ENCODE peak calls at places on chromosomes 5 and 9, in five cellular contexts. One of them, this sample, is unnamed.

GRCh38 chr9:4615251-4615650 is 46.8 kb upstream of the PLPP6 start:
- DNase-seq in IMR-90: peak; percentile 64
- DNase-seq in HepG2: no peak
- DNase-seq in A549: no peak
- DNase-seq in GM12878: no peak
- DNase-seq in this sample: no peak

GRCh38 chr5:130017173-130017572 is 112.9 kb downstream of the CHSY3 start:
- DNase-seq in GM12878: no peak
- DNase-seq in HepG2: no peak
- DNase-seq in IMR-90: no peak
- DNase-seq in A549: no peak
- DNase-seq in this sample: no peak

GRCh38 chr5:134479839-134480238 is 45.6 kb upstream of the JADE2 start:
- DNase-seq in HepG2: no peak
- DNase-seq in GM12878: no peak
- DNase-seq in IMR-90: no peak
- DNase-seq in A549: no peak
- DNase-seq in this sample: no peak

GRCh38 chr5:90434116-90434714 is 24.7 kb upstream of the CETN3 start:
- DNase-seq in HepG2: peak; percentile 39
- DNase-seq in GM12878: no peak
- DNase-seq in A549: no peak
- DNase-seq in IMR-90: peak; percentile 45
- DNase-seq in this sample: peak; percentile 21

GRCh38 chr5:68884144-68884754 is 209.6 kb upstream of the SLC30A5 start:
- DNase-seq in IMR-90: no peak
- DNase-seq in GM12878: no peak
- DNase-seq in HepG2: no peak
- DNase-seq in A549: no peak
- DNase-seq in this sample: no peak

GRCh38 chr5:92678576-92679105 is 902.4 kb downstream of the NR2F1-AS1 start:
- DNase-seq in A549: no peak
- DNase-seq in IMR-90: no peak
- DNase-seq in GM12878: no peak
- DNase-seq in HepG2: peak; percentile 4
- DNase-seq in this sample: no peak

GRCh38 chr5:9838906-9839305 is 208.8 kb upstream of the TAS2R1 start:
- DNase-seq in A549: no peak
- DNase-seq in GM12878: no peak
- DNase-seq in IMR-90: no peak
- DNase-seq in HepG2: no peak
- DNase-seq in this sample: no peak

GRCh38 chr9:97277953-97278352 is 29.5 kb upstream of the CCDC180 start:
- DNase-seq in IMR-90: no peak
- DNase-seq in HepG2: no peak
- DNase-seq in A549: no peak
- DNase-seq in GM12878: no peak
- DNase-seq in this sample: no peak

GRCh38 chr9:35374436-35374835 is 115.5 kb upstream of the RUSC2 start:
- DNase-seq in HepG2: no peak
- DNase-seq in A549: no peak
- DNase-seq in IMR-90: no peak
- DNase-seq in GM12878: no peak
- DNase-seq in this sample: no peak

GRCh38 chr5:547086-547924 is 23.1 kb upstream of the SLC9A3 start:
- DNase-seq in A549: no peak
- DNase-seq in HepG2: no peak
- DNase-seq in IMR-90: no peak
- DNase-seq in GM12878: no peak
- DNase-seq in this sample: no peak

DNA sequence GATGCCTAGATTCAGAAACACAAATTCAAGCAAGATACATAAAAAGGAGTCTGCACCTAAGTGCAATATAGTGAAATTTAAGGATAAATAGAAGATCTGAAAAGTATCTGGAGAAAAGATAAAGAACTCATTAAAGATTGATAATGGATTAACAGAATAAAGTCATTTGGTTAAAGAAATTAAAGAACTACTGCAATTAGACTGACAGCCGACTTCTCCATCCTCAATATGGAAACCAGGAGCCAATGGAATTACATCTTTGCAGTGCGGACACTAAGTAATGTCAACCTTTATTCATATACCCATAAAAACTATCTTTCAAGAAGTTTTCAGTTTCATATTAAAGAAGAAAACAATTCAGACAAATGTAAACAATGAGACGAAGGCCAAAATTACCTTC is 81.0 kb downstream of the MRPL36 start:
- DNase-seq in A549: no peak
- DNase-seq in GM12878: no peak
- DNase-seq in HepG2: no peak
- DNase-seq in IMR-90: no peak
- DNase-seq in this sample: no peak
- TF ChIP-seq CEBPB in A549: no peak
- TF ChIP-seq CEBPB in GM12878: no peak
- TF ChIP-seq CEBPB in HepG2: no peak
- TF ChIP-seq CEBPB in IMR-90: no peak
- TF ChIP-seq CEBPB in this sample: no peak

GRCh38 chr5:168023190-168023589 is 268.3 kb upstream of the WWC1 start:
- DNase-seq in IMR-90: no peak
- DNase-seq in GM12878: no peak
- DNase-seq in A549: no peak
- DNase-seq in HepG2: no peak
- DNase-seq in this sample: no peak
- TF ChIP-seq CEBPB in IMR-90: no peak
- TF ChIP-seq CEBPB in GM12878: no peak
- TF ChIP-seq CEBPB in A549: no peak
- TF ChIP-seq CEBPB in HepG2: no peak
- TF ChIP-seq CEBPB in this sample: no peak

DNA sequence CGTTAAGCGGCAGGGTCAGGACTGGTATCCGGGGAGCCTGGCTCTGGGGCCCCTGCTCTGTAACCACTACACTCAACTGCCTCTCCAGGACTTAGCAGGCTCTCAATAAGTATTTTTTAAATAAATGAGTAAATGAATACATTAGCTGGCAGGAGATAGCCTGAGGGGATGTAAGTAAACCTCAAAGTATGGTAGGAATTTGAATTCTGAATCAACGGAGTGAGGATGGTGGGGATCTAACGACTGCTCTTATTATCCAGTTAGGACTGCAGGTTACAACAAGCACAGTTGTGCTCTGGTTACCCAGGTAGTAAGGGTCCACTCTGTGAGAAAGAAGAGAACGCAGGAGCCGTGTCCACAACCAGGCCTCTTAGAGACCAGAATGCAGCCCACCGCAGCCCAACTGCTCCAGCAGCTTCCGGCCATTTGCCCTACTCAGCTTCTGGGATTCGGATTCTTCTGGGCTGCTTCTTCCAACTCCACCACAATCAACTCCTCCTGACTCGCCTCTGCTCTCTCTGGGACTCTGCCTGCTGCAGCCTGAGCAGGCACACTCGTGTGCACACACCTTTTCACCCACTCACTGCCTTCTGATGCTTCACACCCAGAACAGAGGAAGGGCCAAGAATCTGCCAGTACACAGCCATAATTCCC is 52.6 kb downstream of the MED27 start:
- DNase-seq in A549: peak; percentile 20
- DNase-seq in GM12878: no peak
- DNase-seq in HepG2: no peak
- DNase-seq in IMR-90: peak; percentile 74
- DNase-seq in this sample: peak; percentile 27
- TF ChIP-seq CEBPB in A549: no peak
- TF ChIP-seq CEBPB in GM12878: no peak
- TF ChIP-seq CEBPB in HepG2: no peak
- TF ChIP-seq CEBPB in IMR-90: no peak
- TF ChIP-seq CEBPB in this sample: no peak

GRCh38 chr5:56028708-56029107 is 33.9 kb upstream of the IL6ST start:
- DNase-seq in IMR-90: no peak
- DNase-seq in GM12878: no peak
- DNase-seq in A549: no peak
- DNase-seq in HepG2: no peak
- DNase-seq in this sample: no peak

GRCh38 chr5:56023296-56023695 is 28.5 kb upstream of the IL6ST start:
- DNase-seq in GM12878: no peak
- DNase-seq in IMR-90: no peak
- DNase-seq in A549: no peak
- DNase-seq in HepG2: no peak
- DNase-seq in this sample: no peak

GRCh38 chr5:56024810-56025302 is 30.1 kb upstream of the IL6ST start:
- DNase-seq in A549: no peak
- DNase-seq in IMR-90: no peak
- DNase-seq in HepG2: no peak
- DNase-seq in GM12878: no peak
- DNase-seq in this sample: no peak

GRCh38 chr5:56026863-56027300 is 32.1 kb upstream of the IL6ST start:
- DNase-seq in A549: peak; percentile 54
- DNase-seq in HepG2: no peak
- DNase-seq in GM12878: peak; percentile 89
- DNase-seq in IMR-90: peak; percentile 94
- DNase-seq in this sample: no peak

DNA sequence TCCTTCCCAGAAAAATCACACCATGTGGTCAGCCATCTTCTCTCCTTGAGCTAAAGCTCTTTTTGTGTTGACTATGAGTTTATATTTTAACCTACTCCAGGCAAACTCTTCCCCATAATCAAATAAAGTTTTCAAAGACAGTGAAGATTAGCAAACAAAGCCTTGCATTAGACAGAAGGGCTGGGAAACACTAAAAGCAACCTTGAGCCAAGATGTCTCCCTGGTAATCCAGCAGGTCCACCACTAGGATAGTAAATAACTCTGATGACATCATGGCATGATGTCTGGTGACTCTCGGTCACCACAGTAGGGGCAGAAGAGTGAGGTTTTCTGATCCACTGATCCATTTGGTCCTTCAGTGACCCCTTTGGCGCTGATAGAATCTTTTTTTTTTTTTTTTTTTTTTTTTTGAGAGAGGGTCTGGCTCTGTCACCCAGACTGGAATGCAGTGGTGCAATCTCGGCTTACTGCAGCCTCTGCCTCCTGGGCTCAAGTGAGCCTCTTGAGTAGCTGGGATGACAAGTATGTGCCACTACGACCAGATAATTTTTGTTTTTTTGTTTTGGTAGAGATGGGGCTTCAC is 30.6 kb upstream of the IL6ST start:
- DNase-seq in GM12878: no peak
- DNase-seq in HepG2: peak; percentile 97
- DNase-seq in A549: peak; percentile 65
- DNase-seq in IMR-90: peak; percentile 21
- DNase-seq in this sample: no peak
- TF ChIP-seq CEBPB in GM12878: no peak
- TF ChIP-seq CEBPB in HepG2: no peak
- TF ChIP-seq CEBPB in A549: peak; percentile 13
- TF ChIP-seq CEBPB in IMR-90: no peak
- TF ChIP-seq CEBPB in this sample: no peak

DNA sequence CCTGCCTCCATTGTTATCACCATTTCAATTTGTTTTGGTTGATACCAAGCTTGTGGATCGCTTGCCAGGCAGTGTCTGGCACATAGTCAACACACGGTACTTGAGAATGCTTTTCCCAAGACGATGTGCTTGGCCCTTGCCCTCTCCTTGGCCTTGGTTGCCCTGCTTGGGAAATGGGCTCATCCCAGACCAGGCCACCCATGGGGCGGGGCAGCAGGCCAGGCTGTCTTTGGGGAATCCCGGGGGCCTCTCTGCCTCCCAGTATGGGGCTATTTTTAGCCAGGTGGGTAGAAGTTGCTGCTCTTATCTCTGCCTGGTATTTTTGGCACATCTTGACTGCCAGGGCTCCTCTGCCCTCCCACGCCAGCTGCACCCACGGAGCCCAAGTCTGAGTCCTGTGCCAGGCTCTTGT is 49.9 kb downstream of the LMX1B start:
- DNase-seq in A549: no peak
- DNase-seq in HepG2: no peak
- DNase-seq in IMR-90: no peak
- DNase-seq in GM12878: no peak
- DNase-seq in this sample: no peak
- TF ChIP-seq CEBPB in A549: no peak
- TF ChIP-seq CEBPB in HepG2: no peak
- TF ChIP-seq CEBPB in IMR-90: no peak
- TF ChIP-seq CEBPB in GM12878: no peak
- TF ChIP-seq CEBPB in this sample: no peak

GRCh38 chr9:111561165-111561719 is 36.3 kb downstream of the ZNF483 start:
- DNase-seq in IMR-90: no peak
- DNase-seq in GM12878: no peak
- DNase-seq in HepG2: no peak
- DNase-seq in A549: no peak
- DNase-seq in this sample: no peak

GRCh38 chr9:111559000-111559610 is 34.1 kb downstream of the ZNF483 start:
- DNase-seq in A549: no peak
- DNase-seq in IMR-90: peak; percentile 69
- DNase-seq in GM12878: no peak
- DNase-seq in HepG2: no peak
- DNase-seq in this sample: peak; percentile 40
- TF ChIP-seq CEBPB in A549: no peak
- TF ChIP-seq CEBPB in IMR-90: no peak
- TF ChIP-seq CEBPB in GM12878: no peak
- TF ChIP-seq CEBPB in HepG2: no peak
- TF ChIP-seq CEBPB in this sample: no peak

DNA sequence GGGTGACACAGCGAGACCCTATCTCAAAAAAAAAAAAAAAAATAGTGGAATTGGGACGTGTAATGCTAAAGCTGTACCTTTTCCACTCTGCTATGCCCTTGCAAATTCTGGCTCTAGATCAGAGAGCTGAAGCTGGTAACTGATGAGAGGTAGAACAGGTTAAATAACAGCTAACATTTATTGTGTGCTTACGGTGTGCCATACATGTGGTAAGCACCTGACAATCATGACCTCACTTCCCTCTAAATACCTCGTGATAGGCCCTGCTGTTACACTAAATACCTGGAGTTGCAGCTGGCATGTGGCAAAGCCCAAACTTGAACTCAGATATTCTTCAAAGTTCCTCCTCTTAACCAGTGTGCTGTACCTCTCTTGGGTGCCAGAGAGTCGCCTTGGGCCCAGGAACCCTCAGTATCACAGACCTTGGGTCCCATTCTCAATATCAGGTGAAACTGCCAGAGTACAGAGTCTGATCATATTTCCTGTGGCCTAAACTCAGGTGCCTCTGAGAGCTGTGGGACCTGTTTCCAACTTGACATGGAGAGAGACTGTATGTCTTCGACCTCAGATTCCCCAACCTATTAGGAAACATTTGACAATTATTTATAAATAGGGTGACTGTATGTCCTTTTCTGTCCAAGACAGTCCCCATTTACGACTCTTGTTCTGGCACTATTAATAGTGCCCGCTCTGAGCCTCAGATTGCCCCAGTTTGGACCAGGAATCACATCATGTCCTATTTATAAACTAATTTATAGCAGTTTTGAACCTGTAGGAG is 4.8 kb downstream of the ARL10 start:
- DNase-seq in IMR-90: no peak
- DNase-seq in HepG2: no peak
- DNase-seq in A549: no peak
- DNase-seq in GM12878: no peak
- DNase-seq in this sample: no peak
- TF ChIP-seq CEBPB in IMR-90: no peak
- TF ChIP-seq CEBPB in HepG2: no peak
- TF ChIP-seq CEBPB in A549: no peak
- TF ChIP-seq CEBPB in GM12878: no peak
- TF ChIP-seq CEBPB in this sample: no peak

GRCh38 chr5:138909734-138910133 is 34.6 kb upstream of the LRRTM2 start:
- DNase-seq in HepG2: no peak
- DNase-seq in IMR-90: no peak
- DNase-seq in GM12878: no peak
- DNase-seq in A549: no peak
- DNase-seq in this sample: no peak
- TF ChIP-seq CEBPB in HepG2: peak; percentile 46
- TF ChIP-seq CEBPB in IMR-90: peak; percentile 52
- TF ChIP-seq CEBPB in GM12878: no peak
- TF ChIP-seq CEBPB in A549: no peak
- TF ChIP-seq CEBPB in this sample: no peak